ENCODE peak calls at places on chromosomes 5 and 9, in five cellular contexts. One of them, this sample, is unnamed.

GRCh38 chr5:60829490-60830266 is 14.4 kb downstream of the ELOVL7 start:
- DNase-seq in DND-41: no peak
- DNase-seq in mammary epithelial cell: peak; percentile 44
- DNase-seq in HepG2: no peak
- DNase-seq in AG04450: no peak
- DNase-seq in this sample: no peak

GRCh38 chr5:89473196-89473595 is 590.2 kb upstream of the MEF2C start:
- DNase-seq in DND-41: no peak
- DNase-seq in mammary epithelial cell: no peak
- DNase-seq in AG04450: no peak
- DNase-seq in HepG2: no peak
- DNase-seq in this sample: no peak

GRCh38 chr5:179700401-179700918 is 1.7 kb downstream of the CANX start:
- DNase-seq in DND-41: no peak
- DNase-seq in AG04450: no peak
- DNase-seq in HepG2: peak; percentile 66
- DNase-seq in mammary epithelial cell: peak; percentile 32
- DNase-seq in this sample: no peak

GRCh38 chr9:73810585-73811215 is 659.0 kb downstream of the ANXA1 start:
- DNase-seq in DND-41: no peak
- DNase-seq in mammary epithelial cell: peak; percentile 51
- DNase-seq in HepG2: no peak
- DNase-seq in AG04450: no peak
- DNase-seq in this sample: no peak

GRCh38 chr5:63128018-63128417 is 549.4 kb downstream of the LRRC70 start:
- DNase-seq in AG04450: no peak
- DNase-seq in mammary epithelial cell: no peak
- DNase-seq in HepG2: no peak
- DNase-seq in DND-41: no peak
- DNase-seq in this sample: no peak

GRCh38 chr5:127186657-127187056 is 103.9 kb upstream of the MEGF10 start:
- DNase-seq in AG04450: no peak
- DNase-seq in HepG2: no peak
- DNase-seq in mammary epithelial cell: peak; percentile 10
- DNase-seq in DND-41: no peak
- DNase-seq in this sample: no peak

GRCh38 chr5:69414885-69415583 is at the start of gene MARVELD2:
- DNase-seq in AG04450: no peak
- DNase-seq in DND-41: no peak
- DNase-seq in HepG2: peak; percentile 81
- DNase-seq in mammary epithelial cell: peak; percentile 93
- DNase-seq in this sample: peak; percentile 25

GRCh38 chr5:138163721-138164120 is 14.7 kb downstream of the BRD8 start:
- DNase-seq in AG04450: no peak
- DNase-seq in DND-41: no peak
- DNase-seq in mammary epithelial cell: no peak
- DNase-seq in HepG2: no peak
- DNase-seq in this sample: no peak

GRCh38 chr5:30337084-30337573 is 856.4 kb upstream of the CDH6 start:
- DNase-seq in AG04450: no peak
- DNase-seq in HepG2: no peak
- DNase-seq in DND-41: no peak
- DNase-seq in mammary epithelial cell: no peak
- DNase-seq in this sample: no peak

GRCh38 chr9:107487521-107488399 is 1.8 kb downstream of the KLF4 start:
- DNase-seq in mammary epithelial cell: no peak
- DNase-seq in AG04450: no peak
- DNase-seq in HepG2: no peak
- DNase-seq in DND-41: no peak
- DNase-seq in this sample: no peak

GRCh38 chr9:131013771-131014676 is 5.0 kb downstream of the LAMC3 start:
- DNase-seq in mammary epithelial cell: no peak
- DNase-seq in DND-41: no peak
- DNase-seq in AG04450: no peak
- DNase-seq in HepG2: no peak
- DNase-seq in this sample: no peak

GRCh38 chr9:90333226-90333625 is 309.4 kb downstream of the DIRAS2 start:
- DNase-seq in DND-41: no peak
- DNase-seq in mammary epithelial cell: no peak
- DNase-seq in HepG2: no peak
- DNase-seq in AG04450: no peak
- DNase-seq in this sample: no peak

GRCh38 chr9:101650096-101650495 is 55.3 kb upstream of the PPP3R2 start:
- DNase-seq in HepG2: no peak
- DNase-seq in DND-41: no peak
- DNase-seq in AG04450: no peak
- DNase-seq in mammary epithelial cell: no peak
- DNase-seq in this sample: no peak

GRCh38 chr5:10690460-10690859 is 70.6 kb downstream of the DAP start:
- DNase-seq in HepG2: no peak
- DNase-seq in AG04450: no peak
- DNase-seq in DND-41: no peak
- DNase-seq in mammary epithelial cell: no peak
- DNase-seq in this sample: no peak

GRCh38 chr5:157543825-157544622 is 31.6 kb downstream of the ADAM19 start:
- DNase-seq in DND-41: peak; percentile 37
- DNase-seq in AG04450: peak; percentile 75
- DNase-seq in HepG2: no peak
- DNase-seq in mammary epithelial cell: no peak
- DNase-seq in this sample: no peak

GRCh38 chr5:12316812-12317211 is 412.6 kb upstream of the CTNND2 start:
- DNase-seq in HepG2: no peak
- DNase-seq in DND-41: no peak
- DNase-seq in mammary epithelial cell: no peak
- DNase-seq in AG04450: no peak
- DNase-seq in this sample: no peak

GRCh38 chr5:164013077-164013670 is 507.8 kb downstream of the MAT2B start:
- DNase-seq in DND-41: peak; percentile 32
- DNase-seq in AG04450: peak; percentile 57
- DNase-seq in HepG2: peak; percentile 45
- DNase-seq in mammary epithelial cell: peak; percentile 51
- DNase-seq in this sample: no peak

GRCh38 chr9:134399435-134400056 is 73.3 kb downstream of the RXRA start:
- DNase-seq in mammary epithelial cell: no peak
- DNase-seq in AG04450: no peak
- DNase-seq in HepG2: no peak
- DNase-seq in DND-41: peak; percentile 30
- DNase-seq in this sample: no peak

GRCh38 chr5:10036136-10036535 is 213.6 kb downstream of the ATPSCKMT start:
- DNase-seq in HepG2: no peak
- DNase-seq in mammary epithelial cell: peak; percentile 68
- DNase-seq in DND-41: no peak
- DNase-seq in AG04450: no peak
- DNase-seq in this sample: no peak

GRCh38 chr5:100464418-100464817 is 70.8 kb upstream of the FAM174A start:
- DNase-seq in HepG2: no peak
- DNase-seq in mammary epithelial cell: peak; percentile 26
- DNase-seq in DND-41: no peak
- DNase-seq in AG04450: peak; percentile 7
- DNase-seq in this sample: no peak

GRCh38 chr9:107108367-107108766 is 174.7 kb upstream of the RAD23B start:
- DNase-seq in DND-41: no peak
- DNase-seq in HepG2: no peak
- DNase-seq in AG04450: no peak
- DNase-seq in mammary epithelial cell: no peak
- DNase-seq in this sample: no peak

GRCh38 chr5:90518666-90519065 is 10.7 kb downstream of the LYSMD3 start:
- DNase-seq in DND-41: no peak
- DNase-seq in AG04450: no peak
- DNase-seq in HepG2: no peak
- DNase-seq in mammary epithelial cell: peak; percentile 24
- DNase-seq in this sample: no peak

GRCh38 chr9:71079451-71079850 is 42.0 kb downstream of the TRPM3 start:
- DNase-seq in HepG2: peak; percentile 8
- DNase-seq in AG04450: no peak
- DNase-seq in mammary epithelial cell: peak; percentile 2
- DNase-seq in DND-41: no peak
- DNase-seq in this sample: no peak

DNA sequence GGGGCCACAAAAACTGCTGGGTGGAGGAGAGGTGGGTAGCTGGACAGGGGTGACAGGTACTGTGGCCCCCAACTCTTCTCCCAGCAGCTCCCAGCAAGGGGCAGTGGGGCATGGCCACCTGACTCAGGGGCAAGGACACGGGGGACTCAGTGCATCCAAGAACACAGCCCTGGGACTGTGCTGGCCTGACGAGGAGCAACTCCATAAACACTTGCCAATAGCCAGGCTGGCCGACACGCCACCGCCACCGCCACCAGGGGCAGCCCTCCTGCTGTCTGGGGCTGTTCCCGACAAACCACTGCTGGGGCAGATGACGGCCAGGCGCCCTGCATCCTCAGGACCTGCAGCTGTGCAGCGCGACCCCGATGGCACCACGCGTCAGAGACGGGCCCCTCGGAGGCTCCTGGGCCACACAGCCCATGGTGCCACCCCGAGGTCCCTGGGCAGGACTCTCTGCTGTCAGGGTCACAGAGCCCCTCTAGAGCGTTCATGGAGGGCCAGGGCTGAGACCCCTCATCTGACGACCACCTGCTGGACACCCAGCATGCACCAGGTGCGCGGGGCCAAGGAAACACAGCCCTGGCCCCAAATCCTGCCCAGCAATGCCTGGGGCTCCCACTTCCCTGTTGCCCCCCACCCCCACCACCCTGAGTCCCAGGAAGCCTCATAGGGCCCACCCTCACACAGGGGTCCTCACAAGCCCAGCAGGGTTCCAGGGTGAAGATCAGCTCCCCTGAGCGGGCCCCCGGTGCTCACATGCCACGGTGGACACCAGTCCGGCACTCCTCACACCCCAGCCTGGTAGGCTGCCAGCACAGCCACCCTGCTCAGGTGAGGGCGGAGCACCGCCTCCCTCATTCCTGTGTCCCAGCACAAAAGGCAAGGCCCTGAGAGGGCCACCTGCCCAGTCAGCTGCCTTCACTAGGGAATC is 56.0 kb upstream of the UBAC1 start:
- DNase-seq in HepG2: no peak
- DNase-seq in AG04450: no peak
- DNase-seq in DND-41: no peak
- DNase-seq in mammary epithelial cell: no peak
- DNase-seq in this sample: no peak
- TF ChIP-seq CTCF in HepG2: no peak
- TF ChIP-seq CTCF in AG04450: no peak
- TF ChIP-seq CTCF in DND-41: no peak
- TF ChIP-seq CTCF in mammary epithelial cell: no peak
- TF ChIP-seq CTCF in this sample: no peak

DNA sequence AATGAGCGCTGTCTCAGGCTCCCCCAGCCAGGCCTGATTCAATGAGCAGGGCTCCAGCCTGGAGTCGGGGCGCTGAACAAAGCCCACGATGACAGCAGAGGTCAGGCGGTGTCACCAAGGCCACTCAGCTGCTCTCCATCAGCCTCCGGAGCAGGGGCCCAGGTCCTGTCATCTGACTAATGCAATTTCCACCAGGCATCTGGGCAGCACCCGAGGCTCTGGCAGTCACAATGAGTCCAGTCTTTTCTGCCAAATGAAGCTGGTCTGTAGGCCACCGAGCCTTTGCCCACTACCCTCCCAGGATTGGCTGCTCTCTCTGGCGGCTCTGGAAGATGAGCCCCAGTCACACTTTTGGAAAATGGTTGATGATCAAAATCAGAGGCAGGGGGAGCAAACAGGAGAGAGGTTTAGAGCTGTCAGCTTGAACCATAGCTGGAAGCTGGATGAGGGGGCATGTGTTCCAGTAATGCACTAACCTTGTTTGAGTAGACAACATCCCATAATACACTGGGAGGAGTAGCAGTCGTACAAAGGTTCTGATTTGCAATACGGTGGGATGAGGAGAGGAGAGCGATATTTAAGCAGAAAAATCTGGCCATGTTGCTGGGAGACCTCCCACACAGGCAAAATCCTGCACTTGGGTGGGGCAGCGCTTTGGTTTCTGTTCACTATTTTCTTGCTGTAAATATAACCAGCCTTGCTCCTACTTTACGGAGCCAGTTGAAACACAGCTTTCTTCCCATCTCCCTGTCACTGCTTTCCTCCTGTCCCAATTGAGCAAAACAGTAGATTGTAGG is 306.4 kb upstream of the PANK3 start:
- DNase-seq in AG04450: no peak
- DNase-seq in mammary epithelial cell: no peak
- DNase-seq in DND-41: no peak
- DNase-seq in HepG2: no peak
- DNase-seq in this sample: no peak
- H3K4me3 ChIP-seq in AG04450: no peak overlapping the region
- H3K4me3 ChIP-seq in mammary epithelial cell: no peak overlapping the region
- H3K4me3 ChIP-seq in DND-41: no peak overlapping the region
- H3K4me3 ChIP-seq in HepG2: no peak overlapping the region
- H3K4me3 ChIP-seq in this sample: no peak overlapping the region

GRCh38 chr9:12566411-12566810 is 126.8 kb upstream of the TYRP1 start:
- DNase-seq in DND-41: no peak
- DNase-seq in AG04450: no peak
- DNase-seq in HepG2: no peak
- DNase-seq in mammary epithelial cell: no peak
- DNase-seq in this sample: no peak
- H3K27ac ChIP-seq in DND-41: no peak overlapping the region
- H3K27ac ChIP-seq in AG04450: no peak overlapping the region
- H3K27ac ChIP-seq in HepG2: no peak overlapping the region
- H3K27ac ChIP-seq in mammary epithelial cell: no peak overlapping the region
- H3K27ac ChIP-seq in this sample: no peak overlapping the region

GRCh38 chr5:116559239-116559638 is 15.4 kb downstream of the SEMA6A start:
- DNase-seq in DND-41: no peak
- DNase-seq in AG04450: no peak
- DNase-seq in mammary epithelial cell: no peak
- DNase-seq in HepG2: no peak
- DNase-seq in this sample: no peak

GRCh38 chr5:116554764-116555163 is 19.9 kb downstream of the SEMA6A start:
- DNase-seq in AG04450: no peak
- DNase-seq in HepG2: peak; percentile 44
- DNase-seq in DND-41: no peak
- DNase-seq in mammary epithelial cell: no peak
- DNase-seq in this sample: no peak

GRCh38 chr5:116559673-116560164 is 14.9 kb downstream of the SEMA6A start:
- DNase-seq in DND-41: no peak
- DNase-seq in AG04450: no peak
- DNase-seq in HepG2: no peak
- DNase-seq in mammary epithelial cell: no peak
- DNase-seq in this sample: no peak

GRCh38 chr5:116561658-116562057 is 13.0 kb downstream of the SEMA6A start:
- DNase-seq in HepG2: no peak
- DNase-seq in mammary epithelial cell: no peak
- DNase-seq in AG04450: no peak
- DNase-seq in DND-41: no peak
- DNase-seq in this sample: no peak

DNA sequence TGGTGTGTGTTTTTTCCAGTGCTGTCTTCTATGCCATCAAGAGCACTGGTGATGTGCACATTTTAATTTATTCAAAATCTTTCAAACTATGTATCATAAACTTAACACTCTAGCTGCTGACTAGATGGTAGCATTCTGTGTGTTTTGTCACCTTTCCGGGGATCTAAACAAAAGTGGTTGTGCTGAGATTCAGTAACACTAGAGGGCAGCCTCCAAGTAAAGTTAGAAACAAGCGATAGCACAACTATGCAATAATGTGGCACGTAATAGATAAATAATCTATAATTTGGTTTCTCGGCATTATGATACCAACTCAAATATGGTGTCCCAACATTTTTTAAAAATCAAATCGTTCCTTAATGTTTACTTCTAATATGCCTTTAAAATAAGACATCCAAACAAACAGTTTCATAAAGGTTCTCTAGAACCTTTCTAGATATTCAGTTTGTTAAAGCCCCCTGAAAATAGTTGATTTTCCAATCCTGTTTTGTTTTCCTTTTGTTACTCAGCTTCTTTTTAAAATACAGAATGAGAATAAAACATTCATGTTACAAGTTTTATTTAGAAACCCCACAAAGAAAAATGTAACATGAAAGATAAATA is 16.9 kb downstream of the SEMA6A start:
- DNase-seq in HepG2: peak; percentile 39
- DNase-seq in DND-41: no peak
- DNase-seq in mammary epithelial cell: peak; percentile 9
- DNase-seq in AG04450: no peak
- DNase-seq in this sample: no peak
- TF ChIP-seq CTCF in HepG2: peak; percentile 67
- TF ChIP-seq CTCF in DND-41: peak; percentile 61
- TF ChIP-seq CTCF in mammary epithelial cell: peak; percentile 76
- TF ChIP-seq CTCF in AG04450: peak; percentile 58
- TF ChIP-seq CTCF in this sample: peak; percentile 73